ENCODE peak calls at places on chromosomes 3 and 15, in seven cellular contexts. U is adrenal gland; P is hippocampal formation; I is activated CD4-positive, CD25-positive, alpha-beta regulatory T cell treated with anti-CD3 and anti-CD28 coated beads, Interleukin-2, amount 50 U/mL, for 72 hours; G is NCI-H1105 treated with DMSO at 0.1 percent for 48 hours; Z is activated CD8-positive, alpha-beta memory T cell treated with anti-CD3 and anti-CD28 coated beads for 4 hours; O is AG08395. E is an unnamed sample.

GRCh38 chr3:57006949-57007419 is 53.5 kb upstream of the SPATA12 start:
- DNase-seq in G (no peak), I (no peak), P (no peak), U (peak), O (no peak), Z (no peak), E (peak)

GRCh38 chr15:31032959-31033358 is 41.5 kb upstream of the MTMR10 start:
- DNase-seq in G (no peak), I (no peak), O (peak), U (no peak), Z (no peak), P (no peak), E (no peak)

GRCh38 chr3:46508850-46509591 is 11.2 kb downstream of the RTP3 start:
- DNase-seq in U (no peak), P (no peak), G (no peak), O (no peak), I (no peak), Z (no peak), E (no peak)

GRCh38 chr15:31440754-31441298 is 114.2 kb downstream of the KLF13 start:
- DNase-seq in U (peak), I (peak), Z (no peak), O (peak), G (no peak), P (no peak), E (peak)

GRCh38 chr3:46465196-46465520 is 453 bp upstream of the LTF start:
- DNase-seq in P (no peak), Z (no peak), O (no peak), U (no peak), I (no peak), G (no peak), E (no peak)

GRCh38 chr15:40282870-40283614 is at the start of gene ANKRD63:
- DNase-seq in Z (no peak), U (no peak), I (no peak), P (no peak), O (peak), G (peak), E (peak)

GRCh38 chr3:136545664-136546266 is 206.4 kb downstream of the STAG1 start:
- DNase-seq in I (no peak), O (no peak), U (no peak), G (no peak), P (peak), Z (no peak), E (no peak)

GRCh38 chr15:65936317-65936716 is 67.0 kb downstream of the RAB11A start:
- DNase-seq in O (no peak), I (no peak), P (no peak), U (no peak), Z (no peak), G (no peak), E (no peak)

GRCh38 chr3:56812749-56813655 is 11.3 kb upstream of the ARHGEF3 start:
- DNase-seq in U (no peak), P (no peak), I (no peak), G (no peak), O (peak), Z (no peak), E (no peak)

GRCh38 chr15:93566777-93567176 is 477.8 kb upstream of the RGMA start:
- DNase-seq in O (no peak), P (no peak), Z (no peak), U (no peak), I (no peak), G (no peak), E (no peak)

GRCh38 chr3:183958775-183959174 is 58.9 kb downstream of the ABCC5 start:
- DNase-seq in O (no peak), Z (no peak), I (no peak), U (no peak), P (no peak), G (no peak), E (no peak)

GRCh38 chr15:85457392-85457968 is 77.1 kb downstream of the AKAP13 start:
- DNase-seq in Z (no peak), O (no peak), G (no peak), U (no peak), I (no peak), P (no peak), E (no peak)

GRCh38 chr15:100918034-100918689 is 995 bp upstream of the LRRK1 start:
- DNase-seq in G (peak), Z (peak), I (peak), O (peak), U (peak), P (peak), E (peak)

GRCh38 chr15:79529441-79529840 is 97.3 kb downstream of the MINAR1 start:
- DNase-seq in P (no peak), I (no peak), G (no peak), O (no peak), Z (no peak), U (no peak), E (no peak)

GRCh38 chr3:138835177-138835757 is 539 bp upstream of the PIK3CB start:
- DNase-seq in O (no peak), G (no peak), Z (no peak), U (no peak), I (no peak), P (peak), E (no peak)

GRCh38 chr3:38588995-38589937 is 60.2 kb downstream of the SCN5A start:
- DNase-seq in G (no peak), I (no peak), U (no peak), P (no peak), Z (no peak), O (no peak), E (peak)

GRCh38 chr3:57826952-57827723 is 71.0 kb downstream of the SLMAP start:
- DNase-seq in G (no peak), U (no peak), Z (no peak), P (no peak), O (no peak), I (no peak), E (no peak)

GRCh38 chr15:61171190-61171589 is 57.9 kb downstream of the RORA start:
- DNase-seq in Z (no peak), I (no peak), P (no peak), O (no peak), U (no peak), G (no peak), E (no peak)

GRCh38 chr3:77039606-77040553 is at the start of gene ROBO2:
- DNase-seq in O (peak), I (no peak), U (no peak), Z (no peak), G (peak), P (no peak), E (no peak)

GRCh38 chr3:39750677-39751076 is 58.7 kb upstream of the MYRIP start:
- DNase-seq in G (no peak), U (no peak), O (no peak), P (no peak), I (no peak), Z (no peak), E (no peak)

GRCh38 chr3:60064210-60065178 is 1014.7 kb upstream of the CFAP20DC start:
- DNase-seq in I (no peak), Z (no peak), G (no peak), U (no peak), P (no peak), O (peak), E (no peak)

GRCh38 chr3:150426292-150426691 is 18.2 kb downstream of the TSC22D2 start:
- DNase-seq in O (no peak), Z (no peak), I (no peak), G (no peak), P (no peak), U (no peak), E (no peak)

GRCh38 chr3:165491487-165491886 is 295.3 kb upstream of the SLITRK3 start:
- DNase-seq in I (no peak), Z (no peak), O (no peak), G (no peak), U (no peak), P (no peak), E (no peak)

GRCh38 chr3:187742351-187743171 is 2.7 kb downstream of the BCL6 start:
- DNase-seq in O (no peak), Z (no peak), G (peak), P (peak), U (peak), I (no peak), E (no peak)

E was measured in 8988T.